ENCODE peak calls at places on chromosomes 2 and 18, in seven cellular contexts. One of them, this sample, is unnamed.

GRCh38 chr2:81324046-81324445 is 1019.5 kb upstream of the LRRTM1 start:
- DNase-seq in psoas muscle: no peak
- DNase-seq in neural progenitor cell: peak
- DNase-seq in mucosa of descending colon: no peak
- DNase-seq in left lung: no peak
- DNase-seq in adrenal gland: no peak
- DNase-seq in PC-3: peak
- DNase-seq in this sample: no peak

GRCh38 chr2:191699341-191699945 is 21.5 kb downstream of the NABP1 start:
- DNase-seq in mucosa of descending colon: no peak
- DNase-seq in adrenal gland: no peak
- DNase-seq in neural progenitor cell: no peak
- DNase-seq in PC-3: peak
- DNase-seq in psoas muscle: no peak
- DNase-seq in left lung: no peak
- DNase-seq in this sample: no peak

GRCh38 chr2:132373391-132374135 is 43.0 kb upstream of the GPR39 start:
- DNase-seq in neural progenitor cell: no peak
- DNase-seq in left lung: no peak
- DNase-seq in adrenal gland: peak
- DNase-seq in mucosa of descending colon: no peak
- DNase-seq in PC-3: no peak
- DNase-seq in psoas muscle: no peak
- DNase-seq in this sample: no peak

GRCh38 chr18:11533513-11533890 is 75.9 kb upstream of the SLC35G4 start:
- DNase-seq in adrenal gland: no peak
- DNase-seq in psoas muscle: no peak
- DNase-seq in left lung: no peak
- DNase-seq in neural progenitor cell: no peak
- DNase-seq in mucosa of descending colon: no peak
- DNase-seq in PC-3: no peak
- DNase-seq in this sample: no peak

GRCh38 chr2:127586746-127587295 is 51.3 kb downstream of the MYO7B start:
- DNase-seq in PC-3: no peak
- DNase-seq in left lung: no peak
- DNase-seq in adrenal gland: no peak
- DNase-seq in neural progenitor cell: no peak
- DNase-seq in mucosa of descending colon: no peak
- DNase-seq in psoas muscle: no peak
- DNase-seq in this sample: no peak

GRCh38 chr2:88748005-88748404 is 56.5 kb downstream of the RPIA start:
- DNase-seq in neural progenitor cell: no peak
- DNase-seq in adrenal gland: no peak
- DNase-seq in PC-3: no peak
- DNase-seq in mucosa of descending colon: no peak
- DNase-seq in left lung: no peak
- DNase-seq in psoas muscle: no peak
- DNase-seq in this sample: no peak

GRCh38 chr18:58010265-58010664 is 33.8 kb upstream of the NEDD4L start:
- DNase-seq in mucosa of descending colon: no peak
- DNase-seq in left lung: no peak
- DNase-seq in adrenal gland: no peak
- DNase-seq in psoas muscle: no peak
- DNase-seq in neural progenitor cell: no peak
- DNase-seq in PC-3: no peak
- DNase-seq in this sample: no peak

GRCh38 chr2:39563572-39563971 is 102.1 kb upstream of the TMEM178A start:
- DNase-seq in PC-3: no peak
- DNase-seq in psoas muscle: no peak
- DNase-seq in adrenal gland: no peak
- DNase-seq in neural progenitor cell: no peak
- DNase-seq in left lung: no peak
- DNase-seq in mucosa of descending colon: no peak
- DNase-seq in this sample: no peak

GRCh38 chr2:15880226-15881119 is 59.9 kb upstream of the MYCN start:
- DNase-seq in adrenal gland: no peak
- DNase-seq in neural progenitor cell: no peak
- DNase-seq in psoas muscle: no peak
- DNase-seq in PC-3: no peak
- DNase-seq in mucosa of descending colon: no peak
- DNase-seq in left lung: no peak
- DNase-seq in this sample: no peak

GRCh38 chr2:230067990-230068657 is 600 bp downstream of the SLC16A14 start:
- DNase-seq in adrenal gland: peak
- DNase-seq in neural progenitor cell: peak
- DNase-seq in PC-3: peak
- DNase-seq in psoas muscle: peak
- DNase-seq in left lung: peak
- DNase-seq in mucosa of descending colon: peak
- DNase-seq in this sample: peak

GRCh38 chr2:54673501-54673998 is 49.9 kb upstream of the EML6 start:
- DNase-seq in PC-3: no peak
- DNase-seq in neural progenitor cell: no peak
- DNase-seq in mucosa of descending colon: peak
- DNase-seq in adrenal gland: peak
- DNase-seq in left lung: peak
- DNase-seq in psoas muscle: peak
- DNase-seq in this sample: no peak

GRCh38 chr18:73923866-73924265 is 223.8 kb downstream of the FBXO15 start:
- DNase-seq in mucosa of descending colon: no peak
- DNase-seq in psoas muscle: no peak
- DNase-seq in PC-3: no peak
- DNase-seq in adrenal gland: no peak
- DNase-seq in neural progenitor cell: no peak
- DNase-seq in left lung: no peak
- DNase-seq in this sample: no peak

GRCh38 chr2:130370490-130370889 is 14.6 kb downstream of the PTPN18 start:
- DNase-seq in mucosa of descending colon: no peak
- DNase-seq in adrenal gland: no peak
- DNase-seq in PC-3: no peak
- DNase-seq in psoas muscle: no peak
- DNase-seq in neural progenitor cell: no peak
- DNase-seq in left lung: no peak
- DNase-seq in this sample: no peak

GRCh38 chr2:109683452-109683851 is 69.3 kb downstream of the SOWAHC start:
- DNase-seq in adrenal gland: no peak
- DNase-seq in psoas muscle: no peak
- DNase-seq in left lung: no peak
- DNase-seq in mucosa of descending colon: no peak
- DNase-seq in neural progenitor cell: no peak
- DNase-seq in PC-3: no peak
- DNase-seq in this sample: no peak

GRCh38 chr2:47274054-47274779 is 119.1 kb upstream of the STPG4 start:
- DNase-seq in adrenal gland: peak
- DNase-seq in left lung: no peak
- DNase-seq in psoas muscle: no peak
- DNase-seq in mucosa of descending colon: no peak
- DNase-seq in neural progenitor cell: no peak
- DNase-seq in PC-3: no peak
- DNase-seq in this sample: no peak

GRCh38 chr2:191597186-191597751 is 80.7 kb upstream of the NABP1 start:
- DNase-seq in left lung: no peak
- DNase-seq in mucosa of descending colon: no peak
- DNase-seq in PC-3: no peak
- DNase-seq in psoas muscle: no peak
- DNase-seq in adrenal gland: no peak
- DNase-seq in neural progenitor cell: no peak
- DNase-seq in this sample: no peak

GRCh38 chr2:231007159-231008045 is 11.5 kb downstream of the SPATA3 start:
- DNase-seq in neural progenitor cell: peak
- DNase-seq in mucosa of descending colon: no peak
- DNase-seq in PC-3: no peak
- DNase-seq in adrenal gland: no peak
- DNase-seq in left lung: no peak
- DNase-seq in psoas muscle: no peak
- DNase-seq in this sample: no peak

GRCh38 chr2:137998503-137998902 is 34.2 kb downstream of the HNMT start:
- DNase-seq in adrenal gland: no peak
- DNase-seq in PC-3: no peak
- DNase-seq in neural progenitor cell: no peak
- DNase-seq in left lung: no peak
- DNase-seq in mucosa of descending colon: no peak
- DNase-seq in psoas muscle: no peak
- DNase-seq in this sample: no peak

GRCh38 chr18:65990944-65991708 is 240.3 kb downstream of the CDH7 start:
- DNase-seq in psoas muscle: no peak
- DNase-seq in neural progenitor cell: no peak
- DNase-seq in mucosa of descending colon: no peak
- DNase-seq in left lung: no peak
- DNase-seq in PC-3: peak
- DNase-seq in adrenal gland: no peak
- DNase-seq in this sample: no peak

GRCh38 chr2:127153691-127154158 is 46.8 kb upstream of the BIN1 start:
- DNase-seq in neural progenitor cell: no peak
- DNase-seq in mucosa of descending colon: no peak
- DNase-seq in PC-3: peak
- DNase-seq in psoas muscle: peak
- DNase-seq in adrenal gland: peak
- DNase-seq in left lung: no peak
- DNase-seq in this sample: no peak

GRCh38 chr2:109134741-109135571 is 6.0 kb downstream of the SH3RF3 start:
- DNase-seq in left lung: no peak
- DNase-seq in psoas muscle: no peak
- DNase-seq in PC-3: no peak
- DNase-seq in mucosa of descending colon: no peak
- DNase-seq in adrenal gland: no peak
- DNase-seq in neural progenitor cell: no peak
- DNase-seq in this sample: no peak

GRCh38 chr2:33678447-33678846 is 79.3 kb upstream of the FAM98A start:
- DNase-seq in left lung: no peak
- DNase-seq in PC-3: no peak
- DNase-seq in adrenal gland: no peak
- DNase-seq in psoas muscle: no peak
- DNase-seq in mucosa of descending colon: no peak
- DNase-seq in neural progenitor cell: no peak
- DNase-seq in this sample: no peak

GRCh38 chr2:73268831-73269685 is 15.2 kb downstream of the FBXO41 start:
- DNase-seq in neural progenitor cell: peak
- DNase-seq in psoas muscle: peak
- DNase-seq in mucosa of descending colon: peak
- DNase-seq in left lung: no peak
- DNase-seq in PC-3: peak
- DNase-seq in adrenal gland: no peak
- DNase-seq in this sample: peak
- TF ChIP-seq CTCF in neural progenitor cell: peak
- TF ChIP-seq CTCF in psoas muscle: peak
- TF ChIP-seq CTCF in mucosa of descending colon: no peak
- TF ChIP-seq CTCF in left lung: no peak
- TF ChIP-seq CTCF in PC-3: peak
- TF ChIP-seq CTCF in adrenal gland: no peak
- TF ChIP-seq CTCF in this sample: peak

GRCh38 chr2:95215018-95215612 is 7.8 kb downstream of the ZNF892 start:
- DNase-seq in neural progenitor cell: no peak
- DNase-seq in PC-3: no peak
- DNase-seq in left lung: no peak
- DNase-seq in mucosa of descending colon: no peak
- DNase-seq in adrenal gland: no peak
- DNase-seq in psoas muscle: no peak
- DNase-seq in this sample: no peak
- H3K4me3 ChIP-seq in neural progenitor cell: no peak
- H3K4me3 ChIP-seq in PC-3: no peak
- H3K4me3 ChIP-seq in left lung: no peak
- H3K4me3 ChIP-seq in mucosa of descending colon: no peak
- H3K4me3 ChIP-seq in adrenal gland: no peak
- H3K4me3 ChIP-seq in psoas muscle: no peak
- H3K4me3 ChIP-seq in this sample: no peak

GRCh38 chr2:120869659-120870466 is 134.2 kb downstream of the GLI2 start:
- DNase-seq in neural progenitor cell: no peak
- DNase-seq in left lung: no peak
- DNase-seq in psoas muscle: peak
- DNase-seq in PC-3: no peak
- DNase-seq in adrenal gland: no peak
- DNase-seq in mucosa of descending colon: no peak
- DNase-seq in this sample: no peak

GRCh38 chr2:120869036-120869435 is 133.4 kb downstream of the GLI2 start:
- DNase-seq in neural progenitor cell: no peak
- DNase-seq in adrenal gland: no peak
- DNase-seq in PC-3: no peak
- DNase-seq in left lung: no peak
- DNase-seq in psoas muscle: peak
- DNase-seq in mucosa of descending colon: no peak
- DNase-seq in this sample: no peak

GRCh38 chr2:120871016-120871635 is 135.5 kb downstream of the GLI2 start:
- DNase-seq in psoas muscle: peak
- DNase-seq in left lung: no peak
- DNase-seq in adrenal gland: no peak
- DNase-seq in mucosa of descending colon: no peak
- DNase-seq in neural progenitor cell: no peak
- DNase-seq in PC-3: no peak
- DNase-seq in this sample: no peak

GRCh38 chr2:120871881-120872620 is 136.4 kb downstream of the GLI2 start:
- DNase-seq in mucosa of descending colon: no peak
- DNase-seq in neural progenitor cell: no peak
- DNase-seq in left lung: no peak
- DNase-seq in psoas muscle: peak
- DNase-seq in PC-3: no peak
- DNase-seq in adrenal gland: no peak
- DNase-seq in this sample: no peak

GRCh38 chr2:120870467-120870788 is 134.8 kb downstream of the GLI2 start:
- DNase-seq in psoas muscle: peak
- DNase-seq in adrenal gland: no peak
- DNase-seq in mucosa of descending colon: no peak
- DNase-seq in PC-3: no peak
- DNase-seq in neural progenitor cell: no peak
- DNase-seq in left lung: no peak
- DNase-seq in this sample: no peak
- TF ChIP-seq CTCF in psoas muscle: no peak
- TF ChIP-seq CTCF in adrenal gland: no peak
- TF ChIP-seq CTCF in mucosa of descending colon: no peak
- TF ChIP-seq CTCF in PC-3: no peak
- TF ChIP-seq CTCF in neural progenitor cell: no peak
- TF ChIP-seq CTCF in left lung: no peak
- TF ChIP-seq CTCF in this sample: no peak

GRCh38 chr2:5690231-5690630 is 2.0 kb upstream of the SOX11 start:
- DNase-seq in adrenal gland: no peak
- DNase-seq in left lung: no peak
- DNase-seq in psoas muscle: no peak
- DNase-seq in mucosa of descending colon: no peak
- DNase-seq in neural progenitor cell: peak
- DNase-seq in PC-3: no peak
- DNase-seq in this sample: no peak

GRCh38 chr2:5690718-5691658 is 1.2 kb upstream of the SOX11 start:
- DNase-seq in mucosa of descending colon: no peak
- DNase-seq in psoas muscle: no peak
- DNase-seq in left lung: no peak
- DNase-seq in adrenal gland: no peak
- DNase-seq in PC-3: no peak
- DNase-seq in neural progenitor cell: peak
- DNase-seq in this sample: no peak

GRCh38 chr2:5691659-5692529 is at the start of gene SOX11:
- DNase-seq in neural progenitor cell: peak
- DNase-seq in PC-3: no peak
- DNase-seq in psoas muscle: peak
- DNase-seq in left lung: no peak
- DNase-seq in mucosa of descending colon: no peak
- DNase-seq in adrenal gland: no peak
- DNase-seq in this sample: no peak

GRCh38 chr2:5692561-5693287 is 540 bp downstream of the SOX11 start:
- DNase-seq in mucosa of descending colon: no peak
- DNase-seq in psoas muscle: peak
- DNase-seq in PC-3: no peak
- DNase-seq in left lung: no peak
- DNase-seq in adrenal gland: no peak
- DNase-seq in neural progenitor cell: no peak
- DNase-seq in this sample: no peak

GRCh38 chr2:5689790-5690189 is 2.4 kb upstream of the SOX11 start:
- DNase-seq in psoas muscle: no peak
- DNase-seq in PC-3: no peak
- DNase-seq in mucosa of descending colon: no peak
- DNase-seq in left lung: no peak
- DNase-seq in adrenal gland: no peak
- DNase-seq in neural progenitor cell: peak
- DNase-seq in this sample: no peak
- H3K4me3 ChIP-seq in psoas muscle: no peak
- H3K4me3 ChIP-seq in PC-3: no peak
- H3K4me3 ChIP-seq in mucosa of descending colon: no peak
- H3K4me3 ChIP-seq in left lung: no peak
- H3K4me3 ChIP-seq in adrenal gland: no peak
- H3K4me3 ChIP-seq in neural progenitor cell: peak
- H3K4me3 ChIP-seq in this sample: no peak

This sample was measured in RWPE2.